ENCODE peak calls at places on chromosome 1, in nine cellular contexts. O is naive thymus-derived CD4-positive, alpha-beta T cell; N is suprapubic skin; F is psoas muscle; D is astrocyte of the spinal cord; Y is neural progenitor cell; I is H7; J is fibroblast of pulmonary artery; W is NT2/D1. X is an unnamed sample.

GRCh38 chr1:204566583-204566955 is 50.4 kb downstream of the MDM4 start:
- DNase-seq in O (no peak), N (no peak), F (no peak), D (no peak), Y (no peak), I (no peak), J (no peak), W (no peak), X (no peak)

GRCh38 chr1:118483245-118484006 is 298.4 kb upstream of the SPAG17 start:
- DNase-seq in O (no peak), N (no peak), F (no peak), D (no peak), Y (no peak), I (no peak), J (no peak), W (no peak), X (no peak)

GRCh38 chr1:94304553-94304952 is 67.2 kb upstream of the ARHGAP29 start:
- DNase-seq in O (no peak), N (no peak), F (no peak), D (no peak), Y (no peak), I (no peak), J (no peak), W (no peak), X (no peak)

GRCh38 chr1:67316180-67316902 is 8.7 kb downstream of the IL12RB2 start:
- DNase-seq in O (no peak), N (no peak), F (no peak), D (no peak), Y (no peak), I (no peak), J (no peak), W (no peak), X (no peak)

GRCh38 chr1:111848852-111849545 is 93.3 kb downstream of the DDX20 start:
- DNase-seq in O (no peak), N (no peak), F (no peak), D (no peak), Y (no peak), I (no peak), J (no peak), W (no peak), X (no peak)

GRCh38 chr1:54481201-54481884 is 66.7 kb upstream of the ACOT11 start:
- DNase-seq in O (no peak), N (no peak), F (no peak), D (no peak), Y (no peak), I (no peak), J (no peak), W (no peak), X (no peak)

GRCh38 chr1:58072450-58072849 is 474.1 kb downstream of the OMA1 start:
- DNase-seq in O (no peak), N (no peak), F (no peak), D (no peak), Y (no peak), I (no peak), J (no peak), W (no peak), X (no peak)

GRCh38 chr1:171683826-171684225 is 31.3 kb upstream of the MYOC start:
- DNase-seq in O (no peak), N (no peak), F (no peak), D (no peak), Y (no peak), I (no peak), J (no peak), W (no peak), X (no peak)

GRCh38 chr1:162561616-162562451 is at the start of gene UAP1:
- DNase-seq in O (peak; percentile 7), N (peak; percentile 77), F (no peak), D (peak; percentile 42), Y (no peak), I (no peak), J (no peak), W (no peak), X (no peak)

GRCh38 chr1:17139637-17140036 is 20.4 kb upstream of the PADI2 start:
- DNase-seq in O (no peak), N (no peak), F (no peak), D (no peak), Y (no peak), I (no peak), J (no peak), W (no peak), X (no peak)

GRCh38 chr1:17143760-17144159 is 24.5 kb upstream of the PADI2 start:
- DNase-seq in O (no peak), N (no peak), F (no peak), D (no peak), Y (no peak), I (no peak), J (no peak), W (no peak), X (no peak)

GRCh38 chr1:17140279-17140678 is 21.0 kb upstream of the PADI2 start:
- DNase-seq in O (no peak), N (no peak), F (no peak), D (no peak), Y (no peak), I (no peak), J (peak; percentile 39), W (no peak), X (no peak)

GRCh38 chr1:17137441-17137840 is 18.2 kb upstream of the PADI2 start:
- DNase-seq in O (no peak), N (no peak), F (no peak), D (no peak), Y (no peak), I (no peak), J (no peak), W (no peak), X (no peak)

GRCh38 chr1:17141441-17142197 is 22.4 kb upstream of the PADI2 start:
- DNase-seq in O (no peak), N (no peak), F (no peak), D (no peak), Y (no peak), I (no peak), J (no peak), W (no peak), X (no peak)
- H3K4me3 ChIP-seq in O (no peak overlapping the region), N (no peak overlapping the region), F (no peak overlapping the region), D (no peak overlapping the region), Y (no peak overlapping the region), I (no peak overlapping the region), J (no peak overlapping the region), W (no peak overlapping the region), X (no peak overlapping the region)

GRCh38 chr1:161225534-161226319 is at the start of gene TOMM40L:
- DNase-seq in O (peak; percentile 90), N (peak; percentile 94), F (peak; percentile 89), D (peak; percentile 100), Y (peak; percentile 97), I (peak; percentile 92), J (peak; percentile 100), W (peak; percentile 99), X (peak; percentile 100)

GRCh38 chr1:161226320-161226711 is 456 bp downstream of the TOMM40L start:
- DNase-seq in O (no peak), N (no peak), F (no peak), D (no peak), Y (no peak), I (peak; percentile 60), J (no peak), W (no peak), X (no peak)

GRCh38 chr1:161226759-161227158 is 899 bp downstream of the TOMM40L start:
- DNase-seq in O (no peak), N (no peak), F (no peak), D (no peak), Y (no peak), I (no peak), J (no peak), W (no peak), X (no peak)

GRCh38 chr1:161228032-161228431 is 2.2 kb downstream of the TOMM40L start:
- DNase-seq in O (no peak), N (no peak), F (no peak), D (no peak), Y (no peak), I (no peak), J (no peak), W (no peak), X (no peak)

DNA sequence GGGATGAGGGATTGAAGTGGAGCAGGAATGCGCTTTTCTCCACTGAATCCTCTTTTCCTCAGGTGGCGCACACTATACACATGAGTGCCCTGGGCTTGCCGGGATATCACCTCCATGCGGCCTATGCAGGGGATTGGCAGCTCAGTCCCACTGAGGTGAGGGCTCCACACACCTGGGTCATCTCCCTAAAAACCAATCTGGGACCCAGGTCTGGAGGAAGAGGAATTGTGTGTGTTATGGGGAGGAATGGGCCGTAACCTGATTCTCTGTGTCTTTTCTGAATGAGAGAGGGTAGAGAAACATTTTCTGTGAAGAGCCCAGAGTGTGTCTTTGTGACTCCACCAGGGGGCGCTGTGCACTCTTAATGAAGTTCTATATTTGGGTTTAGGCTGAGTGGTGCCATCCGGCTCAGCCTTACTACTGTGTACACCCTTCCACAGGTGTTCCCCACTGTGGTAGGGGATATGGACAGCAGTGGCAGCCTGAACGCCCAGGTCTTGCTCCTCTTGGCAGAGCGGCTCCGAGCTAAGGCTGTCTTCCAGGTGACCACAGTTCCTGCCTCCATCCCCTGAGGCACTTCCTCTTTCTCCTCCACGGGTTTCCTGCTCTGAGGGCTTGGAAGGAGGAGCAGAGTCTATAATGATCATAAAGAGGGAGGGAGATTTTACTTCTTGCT is 1.5 kb downstream of the TOMM40L start:
- DNase-seq in O (peak; percentile 84), N (peak; percentile 89), F (peak; percentile 87), D (peak; percentile 71), Y (peak; percentile 91), I (peak; percentile 79), J (peak; percentile 83), W (peak; percentile 76), X (peak; percentile 81)
- H3K4me3 ChIP-seq in O (peak overlapping the region; percentile 49), N (peak overlapping the region; percentile 54), F (peak overlapping the region; percentile 85), D (no peak overlapping the region), Y (peak overlapping the region; percentile 70), I (peak overlapping the region; percentile 57), J (peak overlapping the region; percentile 98), W (no peak overlapping the region), X (peak overlapping the region; percentile 98)

GRCh38 chr1:11564237-11564636 is 85.3 kb downstream of the DISP3 start:
- DNase-seq in O (no peak), N (no peak), F (no peak), D (no peak), Y (no peak), I (no peak), J (no peak), W (no peak), X (no peak)
- H3K4me3 ChIP-seq in O (no peak overlapping the region), N (no peak overlapping the region), F (no peak overlapping the region), D (no peak overlapping the region), Y (no peak overlapping the region), I (no peak overlapping the region), J (no peak overlapping the region), W (no peak overlapping the region), X (no peak overlapping the region)

GRCh38 chr1:110412576-110412975 is 5.1 kb upstream of the LAMTOR5 start:
- DNase-seq in O (peak; percentile 54), N (peak; percentile 83), F (peak; percentile 70), D (peak; percentile 43), Y (peak; percentile 86), I (peak; percentile 84), J (peak; percentile 76), W (peak; percentile 79), X (peak; percentile 40)

GRCh38 chr1:110411173-110411572 is 3.7 kb upstream of the LAMTOR5 start:
- DNase-seq in O (no peak), N (no peak), F (no peak), D (no peak), Y (no peak), I (no peak), J (no peak), W (no peak), X (no peak)

GRCh38 chr1:110407260-110408210 is at the start of gene LAMTOR5:
- DNase-seq in O (peak; percentile 90), N (peak; percentile 97), F (peak; percentile 95), D (peak; percentile 92), Y (peak; percentile 72), I (peak; percentile 83), J (peak; percentile 93), W (peak; percentile 78), X (peak; percentile 89)

GRCh38 chr1:110403805-110404204 is 3.7 kb downstream of the LAMTOR5 start:
- DNase-seq in O (no peak), N (no peak), F (no peak), D (no peak), Y (no peak), I (no peak), J (no peak), W (no peak), X (no peak)

GRCh38 chr1:110408488-110408887 is 994 bp upstream of the LAMTOR5 start:
- DNase-seq in O (no peak), N (no peak), F (no peak), D (no peak), Y (no peak), I (no peak), J (no peak), W (no peak), X (no peak)
- H3K4me3 ChIP-seq in O (peak overlapping the region; percentile 12), N (peak overlapping the region; percentile 76), F (peak overlapping the region; percentile 91), D (no peak overlapping the region), Y (peak overlapping the region; percentile 58), I (no peak overlapping the region), J (no peak overlapping the region), W (no peak overlapping the region), X (peak overlapping the region; percentile 93)

X was measured in Jurkat, Clone E6-1.